ENCODE peak calls at places on chromosomes 1 and 21, in six cellular contexts. Y, C, U, R, Z and B are unnamed samples. For H3K4me1, the result is how much of the 10 kb centered on the place peaks cover.

GRCh38 chr1:65975708-65976107 is 183.0 kb downstream of the PDE4B start:
- DNase-seq in Y (no peak), C (no peak), U (no peak), R (no peak), Z (no peak), B (no peak)

GRCh38 chr21:34822957-34823356 is 154.2 kb downstream of the CLIC6 start:
- DNase-seq in Y (no peak), C (no peak), U (no peak), R (no peak), Z (peak), B (no peak)

GRCh38 chr1:44636711-44637589 is 37.3 kb downstream of the TMEM53 start:
- DNase-seq in Y (no peak), C (no peak), U (no peak), R (no peak), Z (no peak), B (no peak)

GRCh38 chr1:55605155-55605554 is 390.0 kb upstream of the USP24 start:
- DNase-seq in Y (no peak), C (no peak), U (no peak), R (no peak), Z (no peak), B (no peak)

GRCh38 chr1:71829346-71829745 is 453.0 kb downstream of the NEGR1 start:
- DNase-seq in Y (no peak), C (no peak), U (no peak), R (no peak), Z (no peak), B (no peak)

GRCh38 chr21:41726970-41727783 is 39.7 kb downstream of the RIPK4 start:
- DNase-seq in Y (peak), C (no peak), U (no peak), R (peak), Z (peak), B (peak)

GRCh38 chr1:9730096-9730901 is 78.8 kb downstream of the PIK3CD start:
- DNase-seq in Y (peak), C (peak), U (peak), R (no peak), Z (no peak), B (no peak)

GRCh38 chr1:167186771-167187170 is 33.9 kb upstream of the POU2F1 start:
- DNase-seq in Y (no peak), C (no peak), U (no peak), R (no peak), Z (no peak), B (no peak)

GRCh38 chr1:204417231-204417997 is 5.8 kb upstream of the PPP1R15B start:
- DNase-seq in Y (peak), C (no peak), U (peak), R (peak), Z (peak), B (peak)

GRCh38 chr21:16194851-16195251 is 465.1 kb downstream of the USP25 start:
- DNase-seq in Y (no peak), C (no peak), U (no peak), R (no peak), Z (peak), B (no peak)

GRCh38 chr1:24098102-24098501 is 13.8 kb downstream of the MYOM3 start:
- DNase-seq in Y (no peak), C (no peak), U (no peak), R (no peak), Z (no peak), B (no peak)

GRCh38 chr1:164704954-164705353 is 146.0 kb downstream of the PBX1 start:
- DNase-seq in Y (no peak), C (no peak), U (no peak), R (no peak), Z (no peak), B (peak)

GRCh38 chr1:168387781-168388760 is 107.4 kb downstream of the TBX19 start:
- DNase-seq in Y (no peak), C (no peak), U (no peak), R (no peak), Z (no peak), B (no peak)

GRCh38 chr1:110328274-110328673 is 10.9 kb upstream of the RBM15 start:
- DNase-seq in Y (no peak), C (no peak), U (no peak), R (no peak), Z (no peak), B (no peak)

GRCh38 chr1:2360588-2361364 is 30.6 kb downstream of the MORN1 start:
- DNase-seq in Y (no peak), C (no peak), U (no peak), R (no peak), Z (no peak), B (no peak)

GRCh38 chr21:43585924-43586411 is 73.3 kb downstream of the HSF2BP start:
- DNase-seq in Y (peak), C (peak), U (no peak), R (peak), Z (peak), B (peak)

GRCh38 chr1:100569888-100570287 is 31.9 kb downstream of the GPR88 start:
- DNase-seq in Y (no peak), C (no peak), U (no peak), R (no peak), Z (no peak), B (no peak)

GRCh38 chr1:165612062-165612461 is 19.0 kb upstream of the MGST3 start:
- DNase-seq in Y (no peak), C (no peak), U (no peak), R (no peak), Z (no peak), B (no peak)

GRCh38 chr1:56434659-56435202 is 144.6 kb downstream of the PLPP3 start:
- DNase-seq in Y (no peak), C (no peak), U (no peak), R (no peak), Z (no peak), B (peak)

GRCh38 chr1:116168277-116169032 is 57.3 kb downstream of the MAB21L3 start:
- DNase-seq in Y (peak), C (peak), U (peak), R (peak), Z (peak), B (no peak)
- H3K4me3 ChIP-seq in Y (peak), C (peak), U (peak), R (peak), Z (peak), B (no peak)

DNA sequence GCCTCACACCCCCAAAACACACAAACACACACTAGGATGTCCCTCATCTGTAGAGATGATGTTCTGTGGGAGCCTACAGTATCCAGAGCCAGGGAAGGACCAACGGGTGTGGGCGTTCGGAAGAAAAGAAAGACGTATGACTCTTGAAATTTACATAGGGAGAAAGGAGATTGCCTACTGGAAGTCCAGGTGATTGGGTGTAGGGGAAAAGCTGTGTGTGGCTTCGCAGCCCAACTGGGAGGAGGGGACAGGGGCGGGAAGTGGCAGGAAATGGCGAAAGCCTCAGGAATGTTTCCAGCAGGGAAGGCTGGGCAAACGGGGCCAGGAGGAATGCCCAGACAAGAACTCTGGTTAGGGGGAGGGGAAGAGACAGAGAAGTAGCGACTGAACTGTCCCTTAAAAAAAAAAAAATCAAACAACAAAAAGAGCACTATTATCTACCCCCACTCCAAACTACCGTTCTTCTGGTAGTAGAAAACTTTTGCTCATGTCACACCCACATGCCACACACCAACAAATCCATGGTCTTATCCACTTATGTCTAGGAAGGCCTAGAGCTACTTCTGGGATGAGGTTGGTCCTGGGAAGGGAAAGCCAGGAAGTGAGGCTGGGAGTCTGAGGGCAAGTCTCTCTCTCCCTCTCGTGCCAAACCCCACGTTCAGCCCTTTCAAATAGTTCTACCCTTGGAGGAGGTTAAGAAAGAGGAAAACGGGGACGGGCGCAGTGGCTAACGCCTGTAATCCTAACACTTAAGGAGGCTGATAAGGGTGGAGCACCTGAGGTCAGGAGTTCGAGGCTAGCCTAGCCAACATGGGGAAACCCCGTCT is 1.8 kb upstream of the CKS1B start:
- DNase-seq in Y (peak), C (peak), U (peak), R (peak), Z (peak), B (peak)
- H3K4me1 ChIP-seq in Y (half or more), C (under half), U (under half), R (half or more), Z (under half), B (under half)

DNA sequence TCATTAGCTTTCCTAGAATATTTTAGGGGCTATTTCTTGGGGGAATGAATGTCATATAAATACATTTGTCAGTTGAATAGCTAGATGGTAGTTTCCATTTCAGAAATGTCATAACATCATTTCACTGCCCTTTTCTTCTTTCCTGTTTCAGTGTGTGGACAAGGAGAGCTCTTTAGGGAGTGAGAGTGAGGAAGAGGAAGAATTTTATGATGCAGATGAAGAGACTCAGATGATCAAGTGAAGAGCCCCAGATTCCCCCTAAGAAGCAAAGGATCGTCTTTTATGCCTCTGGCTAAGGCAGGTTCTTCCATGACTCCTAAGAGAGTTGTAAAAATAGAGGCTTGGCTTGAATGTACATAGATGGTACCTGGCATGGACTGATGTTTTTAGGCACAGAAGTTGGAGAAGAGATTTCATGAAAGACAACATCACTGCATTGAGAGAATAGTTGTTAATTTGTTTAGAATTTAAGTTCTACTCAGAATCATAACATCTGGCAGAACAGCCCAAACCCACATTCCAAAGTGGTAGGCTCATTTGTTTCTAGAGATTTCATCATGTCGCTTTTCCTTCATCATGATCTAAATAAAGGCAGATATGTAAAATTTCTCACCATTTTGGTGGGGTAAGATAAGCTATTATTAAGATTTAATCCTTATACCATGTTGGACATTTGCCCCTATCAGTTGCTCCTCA is 44.2 kb upstream of the MAB21L3 start:
- DNase-seq in Y (no peak), C (no peak), U (no peak), R (no peak), Z (peak), B (no peak)
- H3K4me3 ChIP-seq in Y (no peak), C (no peak), U (no peak), R (no peak), Z (peak), B (no peak)

GRCh38 chr1:27527223-27527856 is 37.4 kb upstream of the WASF2 start:
- DNase-seq in Y (no peak), C (no peak), U (peak), R (no peak), Z (no peak), B (peak)

GRCh38 chr1:27530192-27530591 is 40.2 kb upstream of the WASF2 start:
- DNase-seq in Y (no peak), C (no peak), U (no peak), R (no peak), Z (no peak), B (no peak)

GRCh38 chr1:27529638-27530018 is 39.7 kb upstream of the WASF2 start:
- DNase-seq in Y (no peak), C (no peak), U (no peak), R (no peak), Z (no peak), B (no peak)

GRCh38 chr1:27527857-27528700 is 38.1 kb upstream of the WASF2 start:
- DNase-seq in Y (no peak), C (peak), U (peak), R (peak), Z (peak), B (peak)

DNA sequence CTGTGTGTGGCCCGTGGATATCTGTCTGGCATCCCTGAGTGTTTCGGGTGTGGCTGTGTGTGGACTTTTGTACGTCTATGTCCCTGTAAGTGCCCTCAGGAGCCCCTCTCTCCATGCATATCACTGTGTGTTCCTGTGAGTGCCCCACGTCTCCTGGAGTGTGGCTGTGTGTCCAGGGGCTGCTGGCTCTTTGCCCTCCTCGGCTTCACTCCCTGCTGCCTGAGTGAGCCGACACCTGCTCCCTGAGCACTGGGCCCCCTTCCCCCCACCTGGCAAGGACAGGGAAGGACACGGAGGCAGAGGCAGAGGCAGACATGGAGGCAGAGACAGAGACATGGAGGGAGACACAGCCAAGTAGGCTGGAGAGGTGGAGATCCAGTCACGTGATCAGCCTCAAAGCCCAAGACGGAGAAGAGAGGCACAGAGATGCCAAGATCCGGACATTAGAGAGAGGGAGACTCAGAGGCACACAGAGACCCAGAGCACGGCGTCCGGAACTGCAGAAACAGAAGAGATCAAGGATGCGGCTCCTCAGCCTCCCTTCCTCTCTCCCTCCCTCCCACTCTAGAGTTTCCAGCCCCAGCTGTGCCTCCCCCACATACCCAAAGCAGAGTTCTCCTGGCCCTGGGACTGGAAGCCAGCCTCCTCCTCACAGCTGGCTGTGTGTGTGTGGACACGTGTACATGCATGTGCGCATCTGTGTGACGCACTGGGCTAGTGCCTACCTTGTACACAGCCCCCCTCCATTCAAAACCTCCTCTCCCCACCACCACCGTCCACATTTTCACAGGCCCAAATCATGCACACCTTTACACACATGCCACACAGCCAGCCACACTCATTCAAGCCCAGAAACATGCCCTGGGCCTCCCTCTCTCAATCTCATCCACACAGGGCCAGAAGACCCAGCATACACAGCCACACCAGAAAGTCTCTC is 39.0 kb upstream of the WASF2 start:
- DNase-seq in Y (peak), C (no peak), U (peak), R (no peak), Z (peak), B (no peak)
- H3K4me1 ChIP-seq in Y (under half), C (under half), U (under half), R (half or more), Z (under half), B (under half)

GRCh38 chr1:215557504-215557903 is 9.6 kb upstream of the KCTD3 start:
- DNase-seq in Y (no peak), C (no peak), U (no peak), R (no peak), Z (no peak), B (no peak)

GRCh38 chr1:215554865-215555264 is 12.2 kb upstream of the KCTD3 start:
- DNase-seq in Y (no peak), C (no peak), U (no peak), R (no peak), Z (no peak), B (no peak)

GRCh38 chr1:215555531-215555930 is 11.6 kb upstream of the KCTD3 start:
- DNase-seq in Y (no peak), C (no peak), U (no peak), R (no peak), Z (no peak), B (no peak)

GRCh38 chr1:215557992-215558626 is 9.0 kb upstream of the KCTD3 start:
- DNase-seq in Y (no peak), C (no peak), U (no peak), R (no peak), Z (no peak), B (no peak)

DNA sequence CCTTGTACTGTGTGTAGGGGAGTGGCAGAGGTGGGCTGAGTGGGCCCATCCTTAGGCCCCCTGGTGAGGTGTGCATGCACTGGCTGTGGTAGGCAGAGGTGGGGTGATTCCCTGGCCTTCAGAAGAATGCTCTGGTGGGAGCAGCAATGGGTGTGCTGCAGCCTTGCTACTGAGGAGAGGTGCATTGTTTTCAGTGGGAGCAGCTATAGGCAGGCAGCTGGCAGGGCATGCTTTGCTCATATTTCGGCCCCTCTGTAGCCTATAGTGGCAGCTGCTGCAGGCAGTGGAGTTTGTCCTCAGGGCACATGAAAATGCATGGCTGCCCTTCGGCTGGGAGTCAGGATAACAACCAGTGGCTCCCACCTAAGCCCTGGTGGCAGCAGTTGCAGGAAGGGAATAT is 10.1 kb upstream of the KCTD3 start:
- DNase-seq in Y (no peak), C (no peak), U (no peak), R (no peak), Z (no peak), B (no peak)
- H3K4me3 ChIP-seq in Y (no peak), C (no peak), U (no peak), R (no peak), Z (no peak), B (no peak)

GRCh38 chr1:93818570-93818959 is 60.4 kb downstream of the DNTTIP2 start:
- DNase-seq in Y (no peak), C (no peak), U (no peak), R (no peak), Z (no peak), B (no peak)
- H3K4me1 ChIP-seq in Y (under half), C (under half), U (under half), R (under half), Z (under half), B (under half)

GRCh38 chr1:234981758-234982157 is 146.9 kb downstream of the TOMM20 start:
- DNase-seq in Y (no peak), C (no peak), U (no peak), R (no peak), Z (no peak), B (no peak)

GRCh38 chr1:234980657-234981396 is 147.8 kb downstream of the TOMM20 start:
- DNase-seq in Y (peak), C (peak), U (peak), R (peak), Z (peak), B (no peak)

GRCh38 chr1:234978397-234979291 is 150.0 kb downstream of the TOMM20 start:
- DNase-seq in Y (peak), C (no peak), U (peak), R (peak), Z (peak), B (peak)

GRCh38 chr1:234979316-234980223 is 149.1 kb downstream of the TOMM20 start:
- DNase-seq in Y (no peak), C (no peak), U (no peak), R (no peak), Z (no peak), B (no peak)

GRCh38 chr1:234980224-234980656 is 148.4 kb downstream of the TOMM20 start:
- DNase-seq in Y (no peak), C (no peak), U (no peak), R (no peak), Z (no peak), B (no peak)
- H3K4me3 ChIP-seq in Y (peak), C (no peak), U (no peak), R (no peak), Z (peak), B (no peak)

DNA sequence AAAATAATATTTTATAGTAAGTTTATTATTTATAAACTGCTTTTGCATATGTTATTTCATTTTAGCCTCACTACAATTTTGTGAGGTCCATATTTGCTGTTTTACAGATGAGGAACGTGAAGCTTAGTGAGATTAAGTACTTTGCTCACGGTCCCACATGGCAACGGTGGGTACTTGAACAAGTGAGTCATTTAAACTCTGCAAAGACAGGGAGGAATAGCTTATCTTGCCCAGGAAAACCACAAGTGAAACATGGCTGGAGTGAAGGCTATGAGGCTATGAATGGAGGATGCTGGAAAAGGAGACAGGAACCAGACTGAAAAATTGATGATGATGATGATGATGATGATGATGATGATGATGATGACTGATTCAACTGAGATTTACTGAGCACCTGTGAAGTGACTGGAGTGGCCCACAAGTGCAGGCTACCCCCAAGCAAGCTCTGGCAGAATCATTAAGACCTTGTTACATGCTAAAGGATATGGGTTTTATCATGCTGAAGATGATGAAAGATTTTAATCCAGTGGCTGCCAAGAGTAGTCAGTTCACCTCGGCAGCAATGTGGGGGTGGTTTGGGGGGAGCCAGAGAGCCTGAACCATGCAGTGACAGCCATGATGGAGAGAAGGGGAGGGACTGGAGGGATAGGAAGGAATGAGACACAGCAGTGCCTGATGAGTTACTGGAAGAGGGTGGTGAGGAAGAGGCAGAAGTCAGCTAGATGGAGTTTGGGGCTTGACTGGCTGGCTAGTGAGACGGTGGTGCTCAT is 1.4 kb upstream of the ABCA4 start:
- DNase-seq in Y (no peak), C (no peak), U (no peak), R (no peak), Z (peak), B (no peak)
- H3K4me1 ChIP-seq in Y (under half), C (under half), U (under half), R (under half), Z (under half), B (under half)